ENCODE peak calls at places on chromosomes 12 and 14, in six cellular contexts. N is left ventricle myocardium inferior, F is coronary artery, H is AG09309, O is endothelial cell of umbilical vein, G is body of pancreas. B is an unnamed sample.
A peak's percentile ranks its signal among the peaks of the same experiment; 100 is the strongest.

GRCh38 chr12:104792570-104792969 is 165.5 kb downstream of the SLC41A2 start:
- DNase-seq in N (no peak), F (no peak), H (peak; percentile 74), O (peak; percentile 43), G (peak; percentile 47), B (peak; percentile 93)

GRCh38 chr14:74792249-74793039 is 29.3 kb downstream of the YLPM1 start:
- DNase-seq in N (no peak), F (no peak), H (no peak), O (peak; percentile 84), G (no peak), B (no peak)

GRCh38 chr14:100611811-100612480 is 24.7 kb upstream of the BEGAIN start:
- DNase-seq in N (no peak), F (no peak), H (no peak), O (no peak), G (no peak), B (no peak)

GRCh38 chr12:104272938-104273337 is 30.6 kb upstream of the EID3 start:
- DNase-seq in N (no peak), F (no peak), H (no peak), O (no peak), G (no peak), B (no peak)

GRCh38 chr12:53328043-53328435 is 6.6 kb upstream of the AAAS start:
- DNase-seq in N (no peak), F (peak; percentile 71), H (no peak), O (no peak), G (no peak), B (no peak)

GRCh38 chr12:12979731-12980259 is 20.3 kb downstream of the HEBP1 start:
- DNase-seq in N (no peak), F (no peak), H (peak; percentile 90), O (peak; percentile 90), G (peak; percentile 23), B (peak; percentile 96)

GRCh38 chr14:69327507-69327906 is 67.5 kb downstream of the GALNT16 start:
- DNase-seq in N (no peak), F (peak; percentile 47), H (no peak), O (no peak), G (no peak), B (no peak)

GRCh38 chr14:63394856-63395255 is 76.1 kb upstream of the GPHB5 start:
- DNase-seq in N (no peak), F (no peak), H (no peak), O (no peak), G (no peak), B (no peak)

GRCh38 chr12:27179399-27180214 is 64.5 kb upstream of the STK38L start:
- DNase-seq in N (no peak), F (no peak), H (no peak), O (peak; percentile 89), G (peak; percentile 75), B (peak; percentile 98)

GRCh38 chr14:38208825-38209562 is 1.3 kb downstream of the SSTR1 start:
- DNase-seq in N (peak; percentile 13), F (no peak), H (peak; percentile 71), O (peak; percentile 47), G (peak; percentile 86), B (peak; percentile 23)

GRCh38 chr12:109111775-109112491 is 4.5 kb upstream of the ACACB start:
- DNase-seq in N (peak; percentile 78), F (peak; percentile 77), H (no peak), O (peak; percentile 80), G (peak; percentile 77), B (peak; percentile 73)

GRCh38 chr12:113134521-113134951 is 1.0 kb downstream of the RASAL1 start:
- DNase-seq in N (no peak), F (no peak), H (no peak), O (no peak), G (no peak), B (no peak)

GRCh38 chr12:26068503-26068902 is 56.3 kb downstream of the BHLHE41 start:
- DNase-seq in N (no peak), F (no peak), H (no peak), O (no peak), G (no peak), B (no peak)

GRCh38 chr12:95796225-95796981 is 5.8 kb upstream of the NTN4 start:
- DNase-seq in N (no peak), F (no peak), H (no peak), O (no peak), G (no peak), B (no peak)

GRCh38 chr14:103243764-103244737 is 90.0 kb upstream of the EIF5 start:
- DNase-seq in N (no peak), F (peak; percentile 4), H (no peak), O (no peak), G (no peak), B (no peak)

GRCh38 chr14:102314242-102315011 is 5.1 kb upstream of the ZNF839 start:
- DNase-seq in N (peak; percentile 87), F (peak; percentile 87), H (no peak), O (peak; percentile 82), G (peak; percentile 88), B (peak; percentile 84)

GRCh38 chr12:1093166-1093751 is 102.2 kb downstream of the ERC1 start:
- DNase-seq in N (no peak), F (no peak), H (peak; percentile 24), O (peak; percentile 73), G (peak; percentile 47), B (peak; percentile 69)

GRCh38 chr14:57266060-57266459 is 2.6 kb downstream of the EXOC5 start:
- DNase-seq in N (no peak), F (no peak), H (no peak), O (peak; percentile 82), G (no peak), B (no peak)

GRCh38 chr14:103524002-103524785 is 1.6 kb upstream of the CKB start:
- DNase-seq in N (no peak), F (peak; percentile 68), H (no peak), O (no peak), G (no peak), B (no peak)

GRCh38 chr12:95820096-95820703 is 29.6 kb upstream of the NTN4 start:
- DNase-seq in N (no peak), F (no peak), H (no peak), O (peak; percentile 75), G (peak; percentile 70), B (peak; percentile 57)

DNA sequence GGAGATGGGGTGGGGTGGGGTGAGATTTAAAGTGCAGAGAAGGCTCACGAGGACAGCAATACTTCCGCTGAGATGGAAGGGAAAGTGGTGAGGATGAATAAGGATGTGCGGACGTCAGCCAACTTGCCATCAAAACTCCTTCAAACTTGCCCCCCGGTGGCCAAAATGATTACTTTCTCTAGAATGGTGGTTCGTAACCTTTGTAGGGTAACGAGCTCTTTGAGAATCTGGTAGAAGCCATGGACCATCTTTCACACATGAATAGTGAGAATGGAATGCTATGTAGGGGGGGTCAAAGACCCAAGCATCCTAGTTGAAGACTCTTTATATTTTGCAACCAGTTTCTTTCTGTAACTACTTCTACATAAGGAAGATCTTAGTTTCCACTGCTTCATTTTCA is 245.9 kb upstream of the DDHD1 start:
- DNase-seq in N (no peak), F (no peak), H (peak; percentile 60), O (peak; percentile 23), G (no peak), B (peak; percentile 70)
- TF ChIP-seq CTCF in N (no peak), F (no peak), H (peak; percentile 34), O (peak; percentile 17), G (no peak), B (peak; percentile 39)

DNA sequence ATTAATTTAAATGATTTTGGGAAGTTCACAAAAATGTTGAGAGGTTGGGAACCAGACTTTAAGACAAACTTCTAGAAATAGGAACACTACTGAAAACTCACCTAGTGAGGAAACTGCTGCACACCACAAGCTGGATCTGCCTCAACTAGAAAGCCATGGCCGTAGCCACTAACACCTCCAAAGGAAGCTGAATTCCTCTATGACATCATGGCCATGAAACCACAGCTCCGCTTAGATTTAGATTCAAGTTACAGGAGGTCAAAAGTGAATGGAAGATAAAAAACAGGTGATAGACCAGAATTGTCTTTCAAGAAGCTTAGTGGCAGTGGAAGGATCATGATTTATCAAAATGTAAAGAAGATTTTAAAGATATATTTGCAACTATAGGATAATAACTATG is 208.8 kb upstream of the ALG10 start:
- DNase-seq in N (no peak), F (no peak), H (no peak), O (no peak), G (no peak), B (no peak)
- H3K4me3 ChIP-seq in N (no peak overlapping the region), F (no peak overlapping the region), H (no peak overlapping the region), O (no peak overlapping the region), G (no peak overlapping the region), B (no peak overlapping the region)

GRCh38 chr14:77303417-77304156 is 17.1 kb downstream of the POMT2 start:
- DNase-seq in N (no peak), F (no peak), H (peak; percentile 83), O (peak; percentile 96), G (peak; percentile 53), B (peak; percentile 95)

GRCh38 chr14:77296906-77297305 is 23.8 kb downstream of the POMT2 start:
- DNase-seq in N (no peak), F (no peak), H (no peak), O (no peak), G (no peak), B (no peak)

GRCh38 chr14:77302926-77303325 is 17.8 kb downstream of the POMT2 start:
- DNase-seq in N (no peak), F (no peak), H (no peak), O (peak; percentile 67), G (no peak), B (peak; percentile 62)

GRCh38 chr14:77299776-77300175 is 20.9 kb downstream of the POMT2 start:
- DNase-seq in N (no peak), F (no peak), H (no peak), O (peak; percentile 60), G (no peak), B (no peak)

GRCh38 chr14:77301103-77301502 is 19.6 kb downstream of the POMT2 start:
- DNase-seq in N (peak; percentile 68), F (no peak), H (peak; percentile 46), O (peak; percentile 74), G (peak; percentile 84), B (peak; percentile 88)
- TF ChIP-seq CTCF in N (peak; percentile 72), F (peak; percentile 42), H (peak; percentile 89), O (peak; percentile 85), G (peak; percentile 60), B (peak; percentile 94)

GRCh38 chr12:67326637-67327036 is 57.5 kb downstream of the CAND1 start:
- DNase-seq in N (no peak), F (no peak), H (no peak), O (no peak), G (no peak), B (no peak)

GRCh38 chr12:67327466-67327865 is 58.3 kb downstream of the CAND1 start:
- DNase-seq in N (no peak), F (no peak), H (no peak), O (no peak), G (no peak), B (no peak)

GRCh38 chr12:67333649-67334048 is 64.5 kb downstream of the CAND1 start:
- DNase-seq in N (no peak), F (no peak), H (no peak), O (no peak), G (no peak), B (no peak)

GRCh38 chr12:67331123-67331522 is 62.0 kb downstream of the CAND1 start:
- DNase-seq in N (no peak), F (no peak), H (no peak), O (no peak), G (no peak), B (no peak)

DNA sequence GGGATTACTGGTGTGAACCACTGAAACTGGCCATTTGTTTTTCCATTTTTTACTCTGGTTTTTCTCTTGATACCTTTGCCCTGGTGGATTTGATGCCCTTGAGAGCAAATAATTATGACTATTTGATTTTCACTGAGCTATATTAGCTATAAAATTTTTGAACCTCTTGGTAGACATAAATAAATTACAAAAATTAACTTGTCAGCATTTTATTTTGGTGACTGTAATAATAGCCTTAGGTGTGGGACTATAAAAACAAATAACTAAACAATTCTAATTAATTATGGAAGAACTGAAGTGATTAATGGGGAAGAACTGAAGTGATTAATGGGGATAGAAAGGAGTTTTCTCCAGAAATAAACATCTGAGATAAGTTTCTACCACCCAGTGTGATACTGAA is 62.7 kb downstream of the CAND1 start:
- DNase-seq in N (no peak), F (no peak), H (no peak), O (no peak), G (no peak), B (no peak)
- H3K4me3 ChIP-seq in N (no peak overlapping the region), F (no peak overlapping the region), H (no peak overlapping the region), O (no peak overlapping the region), G (no peak overlapping the region), B (no peak overlapping the region)

B was measured in astrocyte of the spinal cord.